ENCODE peak calls at places on chromosome 19, in ten cellular contexts. M is astrocyte; G is CD8-positive, alpha-beta T cell; A is tibial nerve; P is endodermal cell; Y is upper lobe of right lung; B is PC-3; S is A549; D is esophagus squamous epithelium; X is heart right ventricle. K is an unnamed sample. For H3K4me1, the result is how much of the 10 kb centered on the place peaks cover.

GRCh38 chr19:55452381-55453325 is 8.8 kb downstream of the ISOC2 start:
- DNase-seq in M (peak), G (no peak), A (peak), P (peak), Y (no peak), B (peak), S (peak), D (no peak), X (peak), K (peak)

GRCh38 chr19:1748703-1749341 is 4.5 kb upstream of the ONECUT3 start:
- DNase-seq in M (no peak), G (no peak), A (no peak), P (peak), Y (no peak), B (no peak), S (no peak), D (no peak), X (no peak), K (no peak)

GRCh38 chr19:16325671-16326400 is 1.2 kb downstream of the KLF2 start:
- DNase-seq in M (no peak), G (peak), A (no peak), P (peak), Y (peak), B (no peak), S (no peak), D (no peak), X (no peak), K (peak)

GRCh38 chr19:18915639-18916038 is 3.5 kb downstream of the COPE start:
- DNase-seq in M (no peak), G (no peak), A (no peak), P (peak), Y (no peak), B (peak), S (no peak), D (no peak), X (no peak), K (no peak)

GRCh38 chr19:44909775-44910174 is 4.2 kb downstream of the APOE start:
- DNase-seq in M (no peak), G (no peak), A (no peak), P (no peak), Y (no peak), B (no peak), S (no peak), D (no peak), X (no peak), K (no peak)

GRCh38 chr19:23698711-23699520 is 11.9 kb upstream of the ZNF675 start:
- DNase-seq in M (no peak), G (no peak), A (no peak), P (no peak), Y (no peak), B (peak), S (no peak), D (no peak), X (no peak), K (no peak)

GRCh38 chr19:5452594-5453565 is 2.3 kb upstream of the ZNRF4 start:
- DNase-seq in M (no peak), G (no peak), A (no peak), P (no peak), Y (no peak), B (peak), S (peak), D (no peak), X (no peak), K (no peak)

GRCh38 chr19:32041681-32042292 is 303.6 kb upstream of the ZNF507 start:
- DNase-seq in M (no peak), G (no peak), A (no peak), P (peak), Y (peak), B (no peak), S (peak), D (no peak), X (peak), K (no peak)

GRCh38 chr19:52248256-52248655 is 21.1 kb upstream of the ZNF766 start:
- DNase-seq in M (no peak), G (peak), A (peak), P (peak), Y (no peak), B (peak), S (no peak), D (no peak), X (peak), K (no peak)

GRCh38 chr19:48473161-48473966 is 4.2 kb downstream of the CYTH2 start:
- DNase-seq in M (no peak), G (no peak), A (no peak), P (peak), Y (no peak), B (peak), S (no peak), D (no peak), X (no peak), K (no peak)

GRCh38 chr19:6471076-6471475 is 7.0 kb downstream of the CRB3 start:
- DNase-seq in M (no peak), G (no peak), A (no peak), P (peak), Y (no peak), B (no peak), S (no peak), D (no peak), X (no peak), K (no peak)

GRCh38 chr19:21491161-21491560 is 14.2 kb upstream of the ZNF429 start:
- DNase-seq in M (no peak), G (no peak), A (no peak), P (no peak), Y (no peak), B (no peak), S (no peak), D (no peak), X (no peak), K (no peak)

GRCh38 chr19:54551950-54552912 is 21.4 kb upstream of the LILRA2 start:
- DNase-seq in M (no peak), G (no peak), A (peak), P (no peak), Y (peak), B (no peak), S (no peak), D (no peak), X (peak), K (no peak)

GRCh38 chr19:49949735-49950589 is 11.0 kb downstream of the SIGLEC11 start:
- DNase-seq in M (no peak), G (no peak), A (no peak), P (no peak), Y (no peak), B (peak), S (no peak), D (no peak), X (no peak), K (no peak)

GRCh38 chr19:32873560-32873959 is 4.0 kb upstream of the SLC7A9 start:
- DNase-seq in M (no peak), G (no peak), A (no peak), P (no peak), Y (peak), B (no peak), S (no peak), D (no peak), X (no peak), K (no peak)

GRCh38 chr19:13155472-13156284 is 5.5 kb downstream of the IER2 start:
- DNase-seq in M (peak), G (peak), A (peak), P (peak), Y (peak), B (peak), S (no peak), D (peak), X (peak), K (peak)

GRCh38 chr19:782195-783043 is 14.8 kb upstream of the PTBP1 start:
- DNase-seq in M (peak), G (no peak), A (no peak), P (peak), Y (no peak), B (peak), S (peak), D (no peak), X (no peak), K (no peak)

GRCh38 chr19:57321164-57321563 is 892 bp downstream of the ZNF543 start:
- DNase-seq in M (no peak), G (no peak), A (no peak), P (no peak), Y (no peak), B (no peak), S (no peak), D (no peak), X (no peak), K (no peak)

GRCh38 chr19:6740589-6741348 is 1.3 kb downstream of the TRIP10 start:
- DNase-seq in M (no peak), G (no peak), A (no peak), P (peak), Y (peak), B (peak), S (no peak), D (no peak), X (peak), K (peak)

GRCh38 chr19:57830071-57830602 is at the start of gene ZNF587B:
- DNase-seq in M (peak), G (no peak), A (peak), P (peak), Y (peak), B (peak), S (no peak), D (no peak), X (peak), K (peak)

GRCh38 chr19:38684078-38684861 is 36.8 kb downstream of the ACTN4 start:
- DNase-seq in M (peak), G (no peak), A (no peak), P (peak), Y (peak), B (peak), S (peak), D (no peak), X (no peak), K (peak)

GRCh38 chr19:39057615-39058014 is 25.3 kb upstream of the FBXO27 start:
- DNase-seq in M (no peak), G (no peak), A (no peak), P (no peak), Y (no peak), B (no peak), S (no peak), D (no peak), X (no peak), K (no peak)

GRCh38 chr19:8569066-8569761 is 8.0 kb downstream of the MYO1F start:
- DNase-seq in M (peak), G (peak), A (peak), P (no peak), Y (no peak), B (peak), S (peak), D (no peak), X (no peak), K (peak)

GRCh38 chr19:19677579-19677978 is 8.9 kb downstream of the ZNF101 start:
- DNase-seq in M (no peak), G (no peak), A (no peak), P (no peak), Y (no peak), B (no peak), S (no peak), D (no peak), X (no peak), K (peak)

GRCh38 chr19:55601127-55601526 is 1.0 kb downstream of the ZNF524 start:
- DNase-seq in M (no peak), G (no peak), A (no peak), P (no peak), Y (no peak), B (no peak), S (no peak), D (no peak), X (no peak), K (no peak)

GRCh38 chr19:15115080-15115479 is 7.9 kb downstream of the SYDE1 start:
- DNase-seq in M (no peak), G (no peak), A (peak), P (no peak), Y (no peak), B (no peak), S (no peak), D (no peak), X (peak), K (peak)

GRCh38 chr19:32924200-32924599 is 47.6 kb downstream of the CEP89 start:
- DNase-seq in M (peak), G (no peak), A (no peak), P (no peak), Y (no peak), B (peak), S (no peak), D (no peak), X (no peak), K (no peak)

GRCh38 chr19:19461671-19462622 is 53.4 kb downstream of the TSSK6 start:
- DNase-seq in M (peak), G (no peak), A (no peak), P (peak), Y (peak), B (no peak), S (no peak), D (no peak), X (peak), K (peak)

GRCh38 chr19:29387586-29387985 is 138.2 kb upstream of the VSTM2B start:
- DNase-seq in M (no peak), G (no peak), A (no peak), P (no peak), Y (no peak), B (no peak), S (no peak), D (no peak), X (no peak), K (no peak)

GRCh38 chr19:15332311-15332996 is at the start of gene BRD4:
- DNase-seq in M (no peak), G (peak), A (peak), P (peak), Y (peak), B (peak), S (peak), D (no peak), X (peak), K (peak)

DNA sequence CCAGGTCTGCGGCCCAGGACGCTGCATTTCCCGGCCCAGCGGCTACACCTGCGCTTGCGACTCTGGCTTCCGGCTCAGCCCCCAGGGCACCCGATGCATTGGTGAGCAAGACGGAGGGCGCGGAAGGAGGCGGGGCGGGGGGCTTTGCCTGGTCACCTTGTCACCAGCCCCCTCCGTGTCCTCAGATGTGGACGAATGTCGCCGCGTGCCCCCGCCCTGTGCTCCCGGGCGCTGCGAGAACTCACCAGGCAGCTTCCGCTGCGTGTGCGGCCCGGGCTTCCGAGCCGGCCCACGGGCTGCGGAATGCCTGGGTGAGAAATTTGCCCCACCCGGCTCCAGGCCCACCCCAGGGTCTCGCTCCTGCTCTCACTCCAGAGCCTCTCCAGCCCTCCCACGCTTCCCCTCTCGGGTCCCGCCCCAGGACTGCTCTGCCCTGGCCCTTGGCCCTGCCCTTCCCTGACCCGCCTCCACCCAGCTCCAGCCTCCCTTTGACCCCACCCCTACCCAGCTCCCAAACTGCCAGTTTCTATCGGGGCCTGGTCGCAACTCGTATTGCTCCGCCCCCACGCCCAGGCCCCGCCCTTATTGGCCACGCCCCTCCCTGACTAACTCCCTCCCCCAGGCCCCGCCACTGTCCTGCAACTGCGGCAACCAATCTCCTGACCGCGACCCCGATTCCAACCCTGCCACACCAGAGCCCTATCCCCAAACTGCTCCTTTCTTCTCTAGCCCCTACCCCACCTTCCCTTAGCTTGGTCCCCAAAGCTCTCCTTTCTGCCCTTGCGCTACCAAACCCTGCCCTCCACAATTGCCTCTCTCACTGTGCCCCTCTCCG is 8.6 kb downstream of the LTBP4 start:
- DNase-seq in M (peak), G (peak), A (peak), P (peak), Y (peak), B (no peak), S (peak), D (peak), X (peak), K (peak)
- H3K4me3 ChIP-seq in M (peak), G (peak), A (peak), P (peak), Y (peak), B (no peak), S (peak), D (peak), X (peak), K (peak)

DNA sequence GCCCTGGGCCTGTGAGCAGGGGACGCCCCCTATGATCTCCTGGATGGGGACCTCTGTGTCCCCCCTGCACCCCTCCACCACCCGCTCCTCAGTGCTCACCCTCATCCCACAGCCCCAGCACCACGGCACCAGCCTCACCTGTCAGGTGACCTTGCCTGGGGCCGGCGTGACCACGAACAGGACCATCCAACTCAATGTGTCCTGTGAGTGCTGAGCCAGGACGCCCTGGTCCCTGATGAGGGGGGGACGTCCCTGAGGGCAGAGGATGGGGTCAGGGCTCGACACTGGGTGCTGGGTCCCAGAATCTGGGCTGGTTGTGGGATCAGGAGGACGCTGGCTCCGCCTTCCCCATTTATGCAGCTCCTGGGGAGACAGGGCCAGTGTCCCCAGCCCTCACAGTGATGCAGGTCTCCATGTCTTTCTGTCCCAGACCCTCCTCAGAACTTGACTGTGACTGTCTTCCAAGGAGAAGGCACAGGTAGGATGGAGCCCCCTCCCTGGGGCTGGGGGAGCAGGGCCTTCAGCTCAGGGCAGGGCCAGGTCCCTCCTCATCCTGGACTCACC is 2.5 kb downstream of the SIGLEC7 start:
- DNase-seq in M (no peak), G (no peak), A (no peak), P (no peak), Y (no peak), B (no peak), S (no peak), D (no peak), X (no peak), K (no peak)
- H3K4me1 ChIP-seq in M (under half), G (under half), A (under half), P (under half), Y (under half), B (under half), S (under half), D (under half), X (under half), K (under half)

GRCh38 chr19:2863818-2864217 is 3.3 kb upstream of the ZNF556 start:
- DNase-seq in M (no peak), G (no peak), A (no peak), P (no peak), Y (no peak), B (no peak), S (no peak), D (no peak), X (no peak), K (no peak)

GRCh38 chr19:2853015-2853606 is 11.8 kb downstream of the ZNF555 start:
- DNase-seq in M (no peak), G (no peak), A (no peak), P (no peak), Y (no peak), B (no peak), S (no peak), D (no peak), X (no peak), K (no peak)

GRCh38 chr19:2856457-2857055 is 10.6 kb upstream of the ZNF556 start:
- DNase-seq in M (no peak), G (no peak), A (no peak), P (no peak), Y (no peak), B (no peak), S (no peak), D (no peak), X (no peak), K (no peak)

GRCh38 chr19:2854849-2855248 is 12.3 kb upstream of the ZNF556 start:
- DNase-seq in M (no peak), G (no peak), A (no peak), P (no peak), Y (no peak), B (no peak), S (no peak), D (no peak), X (no peak), K (no peak)

GRCh38 chr19:2858864-2859263 is 8.3 kb upstream of the ZNF556 start:
- DNase-seq in M (no peak), G (no peak), A (no peak), P (no peak), Y (no peak), B (no peak), S (no peak), D (no peak), X (no peak), K (no peak)
- TF ChIP-seq CTCF in M (no peak), G (no peak), A (no peak), P (no peak), Y (no peak), B (no peak), S (no peak), D (no peak), X (no peak), K (no peak)

GRCh38 chr19:11379857-11380350 is 4.2 kb downstream of the EPOR start:
- DNase-seq in M (no peak), G (no peak), A (no peak), P (no peak), Y (no peak), B (peak), S (no peak), D (no peak), X (no peak), K (no peak)
- H3K4me3 ChIP-seq in M (no peak), G (peak), A (no peak), P (no peak), Y (peak), B (peak), S (no peak), D (no peak), X (peak), K (no peak)

GRCh38 chr19:35714601-35715354 is 3.0 kb upstream of the KMT2B start:
- DNase-seq in M (no peak), G (no peak), A (no peak), P (peak), Y (no peak), B (no peak), S (peak), D (no peak), X (no peak), K (no peak)

GRCh38 chr19:35713904-35714440 is 3.8 kb upstream of the KMT2B start:
- DNase-seq in M (no peak), G (no peak), A (no peak), P (no peak), Y (no peak), B (no peak), S (no peak), D (no peak), X (no peak), K (no peak)

GRCh38 chr19:35715981-35716734 is 1.6 kb upstream of the KMT2B start:
- DNase-seq in M (peak), G (no peak), A (no peak), P (no peak), Y (peak), B (peak), S (peak), D (no peak), X (peak), K (peak)

GRCh38 chr19:35716735-35716984 is 1.1 kb upstream of the KMT2B start:
- DNase-seq in M (no peak), G (no peak), A (no peak), P (no peak), Y (no peak), B (no peak), S (no peak), D (no peak), X (no peak), K (peak)

GRCh38 chr19:35715355-35715809 is 2.4 kb upstream of the KMT2B start:
- DNase-seq in M (no peak), G (no peak), A (no peak), P (no peak), Y (no peak), B (no peak), S (no peak), D (no peak), X (no peak), K (no peak)
- H3K4me1 ChIP-seq in M (under half), G (half or more), A (under half), P (under half), Y (under half), B (under half), S (under half), D (under half), X (under half), K (under half)